ENCODE peak calls at places on chromosomes 6 and 20, in four cellular contexts. B is cardiac fibroblast, F is psoas muscle, E is HL-60. S is an unnamed sample.

GRCh38 chr20:7302256-7302655 is 534.8 kb downstream of the BMP2 start:
- DNase-seq in B (no peak), F (no peak), E (no peak), S (no peak)

GRCh38 chr20:49758781-49759180 is 45.1 kb upstream of the B4GALT5 start:
- DNase-seq in B (no peak), F (no peak), E (no peak), S (no peak)

GRCh38 chr20:2822073-2822472 is 5.9 kb downstream of the TMEM239 start:
- DNase-seq in B (no peak), F (no peak), E (no peak), S (no peak)

GRCh38 chr6:328184-328670 is 35.9 kb downstream of the DUSP22 start:
- DNase-seq in B (peak), F (no peak), E (no peak), S (no peak)

GRCh38 chr6:26020291-26020982 is 57.8 kb downstream of the TRIM38 start:
- DNase-seq in B (peak), F (peak), E (peak), S (peak)

GRCh38 chr6:168208854-168209253 is 110.7 kb downstream of the DACT2 start:
- DNase-seq in B (no peak), F (no peak), E (no peak), S (no peak)

GRCh38 chr20:43446361-43446879 is 11.3 kb upstream of the SRSF6 start:
- DNase-seq in B (no peak), F (no peak), E (no peak), S (no peak)

GRCh38 chr6:108562503-108562993 is 1.8 kb downstream of the FOXO3 start:
- DNase-seq in B (peak), F (peak), E (peak), S (peak)

GRCh38 chr6:30002871-30003270 is 58.2 kb upstream of the POLR1H start:
- DNase-seq in B (peak), F (no peak), E (no peak), S (no peak)

GRCh38 chr6:67812693-67813092 is 822.4 kb upstream of the ADGRB3 start:
- DNase-seq in B (no peak), F (no peak), E (no peak), S (no peak)

GRCh38 chr20:12482661-12483060 is 526.1 kb upstream of the SPTLC3 start:
- DNase-seq in B (peak), F (no peak), E (no peak), S (no peak)

GRCh38 chr20:14761903-14762302 is 424.5 kb upstream of the FLRT3 start:
- DNase-seq in B (no peak), F (no peak), E (no peak), S (no peak)

GRCh38 chr6:100266512-100266911 is 198.2 kb downstream of the SIM1 start:
- DNase-seq in B (no peak), F (no peak), E (no peak), S (no peak)

GRCh38 chr20:49313271-49313670 is 35.4 kb upstream of the ZNFX1 start:
- DNase-seq in B (no peak), F (no peak), E (no peak), S (no peak)

GRCh38 chr20:22430746-22431168 is 153.6 kb downstream of the FOXA2 start:
- DNase-seq in B (no peak), F (no peak), E (no peak), S (no peak)

GRCh38 chr6:137685798-137686197 is 181.3 kb upstream of the TNFAIP3 start:
- DNase-seq in B (no peak), F (no peak), E (no peak), S (no peak)

GRCh38 chr6:138383776-138384175 is 6.1 kb downstream of the SMIM28 start:
- DNase-seq in B (no peak), F (no peak), E (no peak), S (no peak)

GRCh38 chr6:134005824-134006223 is 46.6 kb downstream of the SLC2A12 start:
- DNase-seq in B (no peak), F (no peak), E (no peak), S (no peak)

GRCh38 chr6:5082487-5083306 is 2.4 kb upstream of the PPP1R3G start:
- DNase-seq in B (peak), F (no peak), E (no peak), S (peak)

GRCh38 chr6:52645976-52646375 is 24.9 kb upstream of the TMEM14A start:
- DNase-seq in B (no peak), F (no peak), E (no peak), S (no peak)

GRCh38 chr6:15430947-15431405 is 185.1 kb downstream of the JARID2 start:
- DNase-seq in B (peak), F (no peak), E (no peak), S (no peak)

GRCh38 chr6:530425-530824 is 126.5 kb downstream of the HUS1B start:
- DNase-seq in B (no peak), F (no peak), E (no peak), S (no peak)

GRCh38 chr6:152401978-152402377 is 235.2 kb downstream of the SYNE1 start:
- DNase-seq in B (peak), F (no peak), E (no peak), S (no peak)

GRCh38 chr20:53480913-53481312 is 112.7 kb downstream of the ZNF217 start:
- DNase-seq in B (no peak), F (no peak), E (no peak), S (no peak)

GRCh38 chr20:53643031-53643832 is 49.6 kb upstream of the ZNF217 start:
- DNase-seq in B (peak), F (no peak), E (peak), S (peak)

GRCh38 chr20:57500235-57500634 is 24.7 kb downstream of the CTCFL start:
- DNase-seq in B (no peak), F (no peak), E (no peak), S (no peak)

GRCh38 chr20:57496592-57496991 is 28.3 kb downstream of the CTCFL start:
- DNase-seq in B (no peak), F (no peak), E (no peak), S (no peak)

GRCh38 chr20:57500941-57501340 is 24.0 kb downstream of the CTCFL start:
- DNase-seq in B (no peak), F (no peak), E (no peak), S (no peak)

GRCh38 chr20:57499676-57500075 is 25.3 kb downstream of the CTCFL start:
- DNase-seq in B (no peak), F (no peak), E (no peak), S (no peak)

GRCh38 chr20:57498425-57499400 is 26.2 kb downstream of the CTCFL start:
- DNase-seq in B (peak), F (no peak), E (no peak), S (no peak)
- TF ChIP-seq CTCF in B (peak), F (no peak), E (peak), S (peak)

GRCh38 chr6:110689275-110689935 is 125.9 kb downstream of the CDK19 start:
- DNase-seq in B (no peak), F (no peak), E (no peak), S (no peak)
- TF ChIP-seq CTCF in B (no peak), F (no peak), E (no peak), S (no peak)

DNA sequence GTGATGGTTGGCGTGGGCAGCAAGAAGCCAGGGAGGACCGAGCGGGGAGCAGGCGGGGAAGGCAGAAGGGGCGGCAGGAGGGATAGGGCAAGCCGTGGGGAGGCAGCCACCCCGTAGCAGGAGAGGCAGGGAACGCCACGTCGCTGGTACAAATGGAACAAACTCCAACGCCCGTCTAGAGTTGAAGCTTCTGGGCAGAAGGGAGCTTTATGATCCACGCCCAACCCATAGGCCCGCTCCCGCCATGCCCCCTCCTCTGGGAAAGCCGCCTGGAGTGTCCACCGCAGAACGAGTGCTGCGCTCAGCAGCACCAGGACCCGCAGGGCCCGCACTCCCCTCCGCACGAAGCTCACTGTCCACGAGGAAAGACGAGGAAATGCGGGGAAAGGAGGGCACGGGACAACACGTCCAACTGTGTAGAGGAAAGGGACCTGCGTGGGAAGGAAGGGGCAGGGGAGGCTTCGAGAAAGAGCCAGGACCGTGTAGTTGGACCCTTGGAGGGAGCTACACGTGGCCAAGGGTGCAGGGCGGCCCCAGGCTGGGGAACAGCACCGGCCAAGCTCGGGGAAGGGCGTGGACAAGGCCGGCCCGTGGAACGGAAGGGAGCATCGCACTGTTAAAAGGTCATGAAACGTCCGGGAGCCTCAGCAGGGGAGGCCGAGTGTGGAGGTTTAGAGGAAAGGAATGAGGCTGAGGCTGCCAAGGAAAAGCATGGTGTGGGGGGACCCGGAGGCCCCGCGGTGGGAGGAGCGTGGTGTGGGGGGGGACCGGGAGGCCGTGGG is 204.0 kb downstream of the DLL1 start:
- DNase-seq in B (no peak), F (peak), E (no peak), S (peak)
- TF ChIP-seq CTCF in B (no peak), F (no peak), E (no peak), S (no peak)

DNA sequence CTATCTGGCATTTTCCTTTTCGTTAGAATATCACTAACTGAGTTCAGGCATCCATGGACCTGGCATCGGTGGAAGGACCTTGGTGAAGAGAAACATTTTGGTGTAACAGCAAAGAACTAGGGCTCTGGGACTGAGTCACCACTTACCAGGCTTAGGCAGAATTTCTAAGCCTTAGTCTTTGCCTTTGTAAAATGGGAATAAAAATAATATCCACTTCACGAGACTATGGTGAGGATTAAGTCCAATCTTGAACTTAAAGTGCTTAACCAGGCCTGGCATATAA is 42.0 kb upstream of the ENPP1 start:
- DNase-seq in B (no peak), F (no peak), E (no peak), S (no peak)
- TF ChIP-seq CTCF in B (no peak), F (no peak), E (no peak), S (no peak)

GRCh38 chr20:44448753-44449546 is 26.7 kb upstream of the TTPAL start:
- DNase-seq in B (no peak), F (no peak), E (no peak), S (no peak)
- TF ChIP-seq CTCF in B (peak), F (no peak), E (no peak), S (peak)

GRCh38 chr6:97445406-97445805 is 162.4 kb upstream of the MMS22L start:
- DNase-seq in B (no peak), F (no peak), E (no peak), S (no peak)

GRCh38 chr6:97437087-97437486 is 154.1 kb upstream of the MMS22L start:
- DNase-seq in B (peak), F (no peak), E (no peak), S (no peak)

GRCh38 chr6:97443408-97444080 is 160.5 kb upstream of the MMS22L start:
- DNase-seq in B (no peak), F (no peak), E (no peak), S (no peak)

GRCh38 chr6:97438011-97438671 is 155.1 kb upstream of the MMS22L start:
- DNase-seq in B (no peak), F (no peak), E (no peak), S (no peak)

GRCh38 chr6:97440590-97441176 is 157.7 kb upstream of the MMS22L start:
- DNase-seq in B (peak), F (no peak), E (no peak), S (no peak)
- TF ChIP-seq CTCF in B (peak), F (peak), E (no peak), S (no peak)

GRCh38 chr20:59074456-59074855 is 31.9 kb upstream of the PRELID3B start:
- DNase-seq in B (no peak), F (no peak), E (no peak), S (no peak)

GRCh38 chr20:59077705-59078104 is 35.1 kb upstream of the PRELID3B start:
- DNase-seq in B (no peak), F (no peak), E (no peak), S (no peak)

GRCh38 chr20:59075934-59076508 is 33.4 kb upstream of the PRELID3B start:
- DNase-seq in B (no peak), F (no peak), E (no peak), S (no peak)

GRCh38 chr20:59081036-59081435 is 38.5 kb upstream of the PRELID3B start:
- DNase-seq in B (no peak), F (no peak), E (no peak), S (no peak)

GRCh38 chr20:59078231-59078630 is 35.6 kb upstream of the PRELID3B start:
- DNase-seq in B (no peak), F (no peak), E (no peak), S (no peak)
- TF ChIP-seq CTCF in B (no peak), F (no peak), E (no peak), S (no peak)